ENCODE peak calls at places on chromosomes 16 and 17, in ten cellular contexts. L is right lobe of liver, T is nephron progenitor cell, Z is A549, D is PC-9, K is breast epithelium, B is foreskin fibroblast, C is brain microvascular endothelial cell, I is thoracic aorta, R is epithelial cell of esophagus. Y is an unnamed sample.

GRCh38 chr17:11140028-11140427 is 101.0 kb upstream of the SHISA6 start:
- DNase-seq in D (no peak), I (no peak), C (no peak), Z (no peak), K (no peak), B (no peak), T (no peak), L (no peak), R (no peak), Y (no peak)

GRCh38 chr16:31072540-31073072 is 1.4 kb downstream of the ZNF668 start:
- DNase-seq in I (no peak), B (no peak), L (peak; percentile 29), R (peak; percentile 57), C (peak; percentile 52), D (no peak), Z (peak; percentile 46), K (no peak), T (peak; percentile 23), Y (no peak)

GRCh38 chr16:12348733-12349704 is 372.5 kb downstream of the SNX29 start:
- DNase-seq in I (no peak), B (no peak), L (no peak), D (no peak), C (no peak), R (no peak), Z (no peak), K (no peak), T (no peak), Y (no peak)

GRCh38 chr17:41150026-41150425 is 401 bp upstream of the KRTAP4-5 start:
- DNase-seq in Z (no peak), L (no peak), D (no peak), I (no peak), B (no peak), K (no peak), R (no peak), C (no peak), T (no peak), Y (no peak)

GRCh38 chr16:73794936-73795335 is 501.7 kb upstream of the PSMD7 start:
- DNase-seq in Z (no peak), C (no peak), K (no peak), L (no peak), T (no peak), R (no peak), D (no peak), I (no peak), B (no peak), Y (no peak)

GRCh38 chr17:41976142-41976768 is 9.7 kb downstream of the CNP start:
- DNase-seq in L (no peak), Z (no peak), I (no peak), D (no peak), T (no peak), B (no peak), K (no peak), R (no peak), C (no peak), Y (no peak)

GRCh38 chr16:15950167-15950854 is 895 bp downstream of the ABCC1 start:
- DNase-seq in B (peak; percentile 29), C (peak; percentile 23), D (no peak), R (peak; percentile 33), L (peak; percentile 24), Z (no peak), K (no peak), T (peak; percentile 21), I (no peak), Y (peak; percentile 12)

GRCh38 chr16:714079-714478 is 839 bp upstream of the METRN start:
- DNase-seq in R (peak; percentile 56), C (no peak), K (no peak), Z (no peak), I (no peak), D (no peak), B (no peak), L (no peak), T (no peak), Y (no peak)

GRCh38 chr17:60391419-60392041 is 403 bp downstream of the USP32 start:
- DNase-seq in K (no peak), Z (peak; percentile 85), R (no peak), C (no peak), I (no peak), B (no peak), T (peak; percentile 81), L (no peak), D (no peak), Y (peak; percentile 68)

GRCh38 chr16:24611310-24611709 is 71.9 kb downstream of the RBBP6 start:
- DNase-seq in I (no peak), Z (no peak), L (no peak), T (no peak), C (no peak), B (no peak), D (no peak), K (no peak), R (no peak), Y (no peak)
- TF ChIP-seq CTCF in I (no peak), Z (no peak), L (no peak), T (no peak), C (no peak), B (no peak), D (no peak), K (no peak), R (no peak), Y (no peak)

GRCh38 chr17:82302991-82303943 is 14.1 kb downstream of the CD7 start:
- DNase-seq in R (no peak), L (peak; percentile 29), C (no peak), I (no peak), Z (no peak), T (no peak), K (no peak), B (no peak), D (no peak), Y (no peak)
- TF ChIP-seq CTCF in R (no peak), L (no peak), C (no peak), I (no peak), Z (no peak), T (no peak), K (no peak), B (no peak), D (no peak), Y (no peak)

GRCh38 chr17:31541559-31541958 is 150.1 kb downstream of the RAB11FIP4 start:
- DNase-seq in Z (no peak), L (no peak), T (no peak), C (no peak), K (no peak), D (no peak), R (no peak), B (no peak), I (no peak), Y (no peak)
- TF ChIP-seq CTCF in Z (no peak), L (no peak), T (no peak), C (peak; percentile 42), K (no peak), D (no peak), R (peak; percentile 26), B (no peak), I (no peak), Y (no peak)

GRCh38 chr16:66776457-66776856 is 24.9 kb downstream of the TERB1 start:
- DNase-seq in I (no peak), R (no peak), B (no peak), Z (no peak), L (no peak), D (no peak), K (no peak), T (no peak), C (no peak), Y (no peak)
- TF ChIP-seq CTCF in I (no peak), R (no peak), B (no peak), Z (no peak), L (no peak), D (no peak), K (no peak), T (no peak), C (no peak), Y (no peak)